ENCODE peak calls at places on chromosomes 4 and X, in four cellular contexts. N is naive thymus-derived CD4-positive, alpha-beta T cell; P is mammary epithelial cell; Q is psoas muscle. J is an unnamed sample. For H3K4me1, the result is how much of the 10 kb centered on the place peaks cover.

GRCh38 chr4:60396680-60397079 is 803.4 kb upstream of the ADGRL3 start:
- DNase-seq in Q (no peak), N (no peak), P (peak), J (no peak)

GRCh38 chrX:77014655-77015377 is 432.4 kb upstream of the FGF16 start:
- DNase-seq in N (no peak), P (no peak), Q (no peak), J (no peak)

GRCh38 chrX:4550018-4550417 is 836.6 kb upstream of the PRKX start:
- DNase-seq in Q (no peak), N (no peak), P (no peak), J (no peak)

GRCh38 chr4:54802336-54802735 is 144.6 kb downstream of the KIT start:
- DNase-seq in N (no peak), P (no peak), Q (no peak), J (no peak)

GRCh38 chr4:87270144-87270543 is 49.7 kb upstream of the KLHL8 start:
- DNase-seq in P (peak), Q (no peak), N (no peak), J (no peak)

GRCh38 chr4:175346381-175346780 is 428.2 kb downstream of the ADAM29 start:
- DNase-seq in Q (no peak), N (no peak), P (no peak), J (no peak)

GRCh38 chr4:152956650-152957436 is 20.7 kb downstream of the FHDC1 start:
- DNase-seq in Q (no peak), N (no peak), P (no peak), J (no peak)

GRCh38 chr4:63017300-63017699 is 1392.0 kb downstream of the TECRL start:
- DNase-seq in P (no peak), Q (no peak), N (no peak), J (no peak)

GRCh38 chr4:186203391-186203802 is 12.0 kb downstream of the CYP4V2 start:
- DNase-seq in N (no peak), Q (no peak), P (no peak), J (no peak)

GRCh38 chrX:108322243-108322642 is 116.0 kb downstream of the COL4A6 start:
- DNase-seq in N (no peak), P (no peak), Q (no peak), J (no peak)

GRCh38 chrX:10190367-10190766 is 33.6 kb downstream of the CLCN4 start:
- DNase-seq in Q (no peak), N (peak), P (peak), J (no peak)

GRCh38 chr4:153904011-153904410 is 115.1 kb upstream of the SFRP2 start:
- DNase-seq in N (no peak), Q (no peak), P (no peak), J (no peak)

GRCh38 chr4:48296330-48296729 is 26.7 kb upstream of the TEC start:
- DNase-seq in N (no peak), P (no peak), Q (no peak), J (no peak)

GRCh38 chr4:179040259-179040658 is 1598.0 kb upstream of the AGA start:
- DNase-seq in Q (no peak), N (no peak), P (no peak), J (no peak)

GRCh38 chr4:113665036-113665435 is 96.5 kb downstream of the CAMK2D start:
- DNase-seq in Q (no peak), N (no peak), P (no peak), J (no peak)

GRCh38 chr4:8205749-8206611 is 6.9 kb downstream of the SH3TC1 start:
- DNase-seq in P (peak), N (no peak), Q (no peak), J (no peak)

GRCh38 chrX:136694491-136695087 is 46.6 kb downstream of the CD40LG start:
- DNase-seq in N (peak), Q (no peak), P (peak), J (no peak)

GRCh38 chrX:71178908-71179307 is 34.3 kb downstream of the NLGN3 start:
- DNase-seq in P (peak), Q (peak), N (peak), J (peak)

GRCh38 chr4:52019941-52020657 is at the start of gene LRRC66:
- DNase-seq in N (no peak), P (no peak), Q (no peak), J (no peak)

GRCh38 chr4:25085621-25086020 is 54.9 kb upstream of the LGI2 start:
- DNase-seq in N (no peak), P (no peak), Q (peak), J (no peak)

GRCh38 chr4:39446842-39447573 is 11.7 kb downstream of the RPL9 start:
- DNase-seq in Q (peak), N (no peak), P (peak), J (peak)

GRCh38 chr4:127403523-127404084 is 229.2 kb upstream of the INTU start:
- DNase-seq in P (no peak), Q (no peak), N (no peak), J (no peak)

GRCh38 chr4:43373201-43373600 is 480.7 kb downstream of the GRXCR1 start:
- DNase-seq in N (no peak), P (no peak), Q (no peak), J (no peak)

GRCh38 chrX:134999469-134999868 is 8.7 kb downstream of the SMIM10 start:
- DNase-seq in Q (no peak), P (peak), N (no peak), J (no peak)

GRCh38 chrX:133045986-133046385 is 50.9 kb downstream of the USP26 start:
- DNase-seq in Q (no peak), P (peak), N (no peak), J (no peak)

GRCh38 chrX:79452879-79453278 is 85.7 kb upstream of the ITM2A start:
- DNase-seq in P (no peak), Q (no peak), N (no peak), J (no peak)

GRCh38 chr4:16129336-16129735 is 45.5 kb upstream of the PROM1 start:
- DNase-seq in P (no peak), Q (no peak), N (no peak), J (no peak)

GRCh38 chr4:155237567-155237966 is 29.1 kb downstream of the NPY2R start:
- DNase-seq in P (no peak), N (no peak), Q (no peak), J (no peak)

GRCh38 chr4:17599826-17600225 is 14.6 kb upstream of the MED28 start:
- DNase-seq in P (no peak), Q (no peak), N (no peak), J (no peak)

GRCh38 chr4:186693159-186693815 is 30.4 kb downstream of the FAT1 start:
- DNase-seq in Q (peak), P (peak), N (no peak), J (peak)

GRCh38 chr4:184732126-184732525 is 1.8 kb downstream of the CENPU start:
- DNase-seq in Q (no peak), N (no peak), P (peak), J (no peak)

GRCh38 chr4:3330682-3331081 is 37.9 kb downstream of the RGS12 start:
- DNase-seq in Q (no peak), N (no peak), P (no peak), J (no peak)

GRCh38 chrX:46754450-46755075 is 4.4 kb downstream of the SLC9A7 start:
- DNase-seq in Q (no peak), P (no peak), N (no peak), J (no peak)

GRCh38 chr4:110087116-110087708 is 111.2 kb downstream of the ELOVL6 start:
- DNase-seq in P (peak), N (no peak), Q (no peak), J (no peak)

GRCh38 chr4:189404271-189404670 is 536.4 kb upstream of the FRG1 start:
- DNase-seq in P (no peak), N (no peak), Q (no peak), J (no peak)

GRCh38 chrX:153875391-153876111 is 10.4 kb downstream of the L1CAM start:
- DNase-seq in Q (peak), N (peak), P (no peak), J (peak)

GRCh38 chr4:99855677-99856076 is 38.5 kb downstream of the LAMTOR3 start:
- DNase-seq in Q (no peak), N (no peak), P (no peak), J (no peak)

GRCh38 chrX:11129546-11129945 is 18.4 kb downstream of the HCCS start:
- DNase-seq in Q (no peak), N (no peak), P (no peak), J (no peak)

GRCh38 chr4:96154676-96155075 is 314.8 kb downstream of the PDHA2 start:
- DNase-seq in Q (no peak), P (peak), N (no peak), J (no peak)

GRCh38 chrX:55874807-55875206 is 157.3 kb downstream of the RRAGB start:
- DNase-seq in N (no peak), Q (no peak), P (no peak), J (no peak)
- H3K4me1 ChIP-seq in N (under half), Q (under half), P (under half), J (under half)

GRCh38 chr4:6988016-6988715 is 55.0 kb upstream of the TADA2B start:
- DNase-seq in Q (no peak), N (no peak), P (no peak), J (no peak)

GRCh38 chr4:6989331-6989923 is 53.7 kb upstream of the TADA2B start:
- DNase-seq in P (no peak), Q (no peak), N (no peak), J (no peak)

GRCh38 chr4:6986067-6986780 is 56.9 kb upstream of the TADA2B start:
- DNase-seq in P (peak), Q (no peak), N (no peak), J (peak)

GRCh38 chr4:6986781-6987565 is 56.2 kb upstream of the TADA2B start:
- DNase-seq in N (peak), Q (peak), P (peak), J (peak)

GRCh38 chr4:6987566-6987920 is 55.6 kb upstream of the TADA2B start:
- DNase-seq in N (no peak), Q (no peak), P (peak), J (no peak)
- H3K4me1 ChIP-seq in N (under half), Q (half or more), P (under half), J (half or more)

GRCh38 chr4:57099363-57099762 is 10.8 kb downstream of the IGFBP7 start:
- DNase-seq in P (no peak), N (no peak), Q (no peak), J (no peak)

GRCh38 chr4:57103051-57103450 is 7.1 kb downstream of the IGFBP7 start:
- DNase-seq in Q (no peak), P (no peak), N (no peak), J (no peak)

GRCh38 chr4:57100979-57101629 is 9.1 kb downstream of the IGFBP7 start:
- DNase-seq in P (no peak), N (no peak), Q (no peak), J (no peak)

GRCh38 chr4:57104706-57105560 is 5.3 kb downstream of the IGFBP7 start:
- DNase-seq in N (no peak), P (no peak), Q (no peak), J (no peak)

GRCh38 chr4:57102050-57102564 is 8.1 kb downstream of the IGFBP7 start:
- DNase-seq in Q (peak), P (peak), N (no peak), J (no peak)
- H3K4me1 ChIP-seq in Q (under half), P (under half), N (under half), J (under half)

GRCh38 chr4:74108457-74109115 is 9.6 kb upstream of the CXCL2 start:
- DNase-seq in N (no peak), Q (no peak), P (no peak), J (no peak)
- H3K4me1 ChIP-seq in N (under half), Q (under half), P (half or more), J (under half)

GRCh38 chr4:156946508-156947197 is 24.9 kb downstream of the PDGFC start:
- DNase-seq in P (peak), Q (no peak), N (no peak), J (no peak)
- H3K4me1 ChIP-seq in P (under half), Q (half or more), N (under half), J (under half)

DNA sequence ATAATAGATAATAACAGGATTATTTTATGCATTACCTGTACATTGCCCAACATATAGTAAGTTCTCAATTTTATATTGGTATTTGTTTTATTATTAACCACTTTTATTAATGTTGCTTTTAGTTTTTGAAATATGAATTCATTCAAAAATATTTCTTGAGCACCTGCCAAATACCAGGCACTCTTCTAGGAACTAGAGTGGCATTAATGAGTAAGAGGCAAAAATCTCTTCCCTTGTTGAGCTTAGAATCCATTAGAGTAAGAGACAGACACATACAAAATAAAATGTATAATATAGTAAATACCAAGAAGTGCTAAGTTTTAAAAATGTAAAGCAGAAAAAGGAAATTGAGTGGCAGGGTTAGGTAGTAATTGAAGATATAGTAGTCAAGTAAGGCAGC is 45.8 kb downstream of the TET2 start:
- DNase-seq in P (no peak), Q (no peak), N (no peak), J (no peak)
- H3K4me1 ChIP-seq in P (under half), Q (under half), N (under half), J (under half)

DNA sequence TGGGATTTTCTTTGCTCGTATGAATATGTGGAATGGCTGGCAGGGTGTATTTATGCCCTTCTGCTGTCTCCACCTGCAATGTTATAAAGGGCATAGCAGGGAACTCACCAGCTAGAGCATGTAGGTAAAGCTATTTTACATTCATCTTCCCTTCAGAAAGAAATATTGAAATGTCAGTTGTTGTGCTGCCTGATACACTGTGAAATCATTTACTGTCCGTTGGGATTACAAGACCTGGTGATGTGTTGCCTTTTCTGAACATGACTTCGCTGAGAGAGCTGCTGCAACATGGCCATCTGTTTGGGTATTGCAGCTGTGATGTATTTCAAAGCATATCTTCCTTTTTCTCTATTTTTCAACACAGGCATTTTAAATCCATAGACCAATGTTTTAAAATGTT is 644.0 kb upstream of the GNPDA2 start:
- DNase-seq in N (no peak), P (no peak), Q (no peak), J (no peak)
- H3K4me1 ChIP-seq in N (under half), P (under half), Q (under half), J (under half)

DNA sequence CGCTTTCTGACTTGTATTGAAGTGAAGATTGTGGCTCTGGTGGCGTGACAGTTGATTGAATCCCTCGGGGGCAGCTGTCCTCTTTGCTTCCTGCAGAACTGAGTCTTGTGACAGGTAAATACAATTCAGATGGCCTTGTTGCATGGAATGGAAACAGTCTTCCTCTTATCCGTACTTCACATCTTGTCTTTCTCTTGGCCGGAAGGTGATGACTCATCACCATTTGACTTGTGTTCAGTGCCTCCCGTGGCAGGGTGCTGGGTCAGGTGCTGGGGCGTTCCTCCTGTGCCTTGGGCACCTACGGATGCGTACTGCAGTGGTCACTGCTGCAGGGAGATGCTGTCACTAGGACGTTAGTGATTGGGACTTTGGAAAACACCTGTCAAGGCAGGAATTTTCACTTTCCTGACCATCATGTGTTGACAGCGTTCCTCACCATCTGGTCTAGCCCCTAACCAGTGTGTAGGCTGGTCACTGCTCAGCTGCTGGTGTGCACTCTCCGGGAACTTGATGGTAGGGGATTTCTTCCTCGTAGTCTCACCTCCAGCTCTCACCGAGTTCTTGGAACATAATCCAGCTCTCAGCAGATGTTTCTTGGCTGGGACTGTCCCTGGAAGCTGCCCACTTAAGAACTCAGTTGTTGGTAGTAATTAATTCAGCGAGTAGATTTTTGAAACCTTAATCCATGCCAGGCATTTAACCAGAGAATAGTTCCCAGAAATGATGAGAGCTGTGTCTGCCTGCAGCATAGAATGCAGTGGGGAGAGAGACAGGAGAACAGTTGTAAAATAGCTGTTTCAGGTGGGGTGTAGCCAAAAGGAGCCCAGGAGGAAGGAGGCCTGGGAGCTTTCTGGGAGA is 7.2 kb downstream of the TBC1D14 start:
- DNase-seq in N (no peak), Q (no peak), P (peak), J (peak)
- H3K4me1 ChIP-seq in N (half or more), Q (half or more), P (under half), J (half or more)

DNA sequence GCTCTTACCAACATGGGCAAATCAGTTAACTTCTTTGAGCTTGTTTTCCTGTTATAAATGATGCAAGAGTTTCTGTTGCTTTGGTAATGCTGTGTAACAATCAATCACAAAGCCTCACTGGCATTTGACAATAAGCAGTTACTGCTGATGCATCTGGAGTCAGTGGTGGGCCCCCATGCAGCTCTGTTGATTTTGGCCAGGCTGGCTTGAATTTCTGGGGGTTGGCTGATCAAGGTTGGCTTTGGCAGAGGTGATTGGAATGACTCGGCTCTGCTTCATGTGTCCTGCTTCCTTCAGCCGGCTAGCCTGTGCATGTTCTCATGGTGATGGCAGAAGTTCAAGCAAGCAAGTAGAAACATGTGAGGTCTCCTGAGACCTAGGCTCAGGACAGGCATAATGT is 90.4 kb downstream of the PHEX start:
- DNase-seq in P (peak), Q (peak), N (no peak), J (no peak)
- H3K4me1 ChIP-seq in P (half or more), Q (under half), N (under half), J (under half)

J was measured in lower lobe of right lung.